ENCODE peak calls at places on chromosomes 16 and 17, in eight cellular contexts. O, R, M, P, C, I, B and U are unnamed samples.

GRCh38 chr17:694239-694638 is 20.4 kb downstream of the VPS53 start:
- DNase-seq in O (no peak), R (peak), M (peak), P (no peak), C (peak), I (no peak), B (no peak), U (peak)

GRCh38 chr17:34118564-34118963 is 136.5 kb upstream of the CCL2 start:
- DNase-seq in O (no peak), R (no peak), M (no peak), P (no peak), C (no peak), I (no peak), B (no peak), U (no peak)

GRCh38 chr17:4492762-4493561 is 5.7 kb upstream of the SPNS2 start:
- DNase-seq in O (no peak), R (no peak), M (no peak), P (no peak), C (no peak), I (peak), B (no peak), U (no peak)

GRCh38 chr16:66045626-66046025 is 320.9 kb upstream of the CDH5 start:
- DNase-seq in O (no peak), R (no peak), M (no peak), P (no peak), C (no peak), I (no peak), B (no peak), U (no peak)

GRCh38 chr16:67158637-67159600 is 790 bp downstream of the TRADD start:
- DNase-seq in O (no peak), R (no peak), M (no peak), P (no peak), C (no peak), I (peak), B (no peak), U (no peak)

GRCh38 chr16:56977256-56977655 is 12.1 kb upstream of the NLRC5 start:
- DNase-seq in O (no peak), R (no peak), M (no peak), P (no peak), C (no peak), I (no peak), B (no peak), U (no peak)

GRCh38 chr16:9061358-9061813 is 30.1 kb upstream of the HAPSTR1 start:
- DNase-seq in O (no peak), R (no peak), M (no peak), P (no peak), C (no peak), I (peak), B (no peak), U (no peak)

GRCh38 chr17:10119203-10120112 is 78.9 kb downstream of the GAS7 start:
- DNase-seq in O (no peak), R (no peak), M (no peak), P (no peak), C (no peak), I (peak), B (no peak), U (no peak)

GRCh38 chr17:21495281-21495680 is 119.1 kb downstream of the KCNJ12 start:
- DNase-seq in O (no peak), R (no peak), M (no peak), P (peak), C (no peak), I (no peak), B (no peak), U (no peak)

GRCh38 chr17:56150631-56151030 is 2.6 kb upstream of the ANKFN1 start:
- DNase-seq in O (no peak), R (no peak), M (no peak), P (no peak), C (no peak), I (no peak), B (no peak), U (no peak)

GRCh38 chr16:28923652-28924398 is 1.2 kb downstream of the RABEP2 start:
- DNase-seq in O (no peak), R (no peak), M (no peak), P (no peak), C (no peak), I (peak), B (no peak), U (no peak)

GRCh38 chr17:61551255-61551742 is 39.7 kb downstream of the NACA2 start:
- DNase-seq in O (no peak), R (peak), M (peak), P (no peak), C (peak), I (peak), B (no peak), U (peak)

GRCh38 chr17:44536090-44536960 is 21.0 kb upstream of the FZD2 start:
- DNase-seq in O (no peak), R (no peak), M (no peak), P (no peak), C (no peak), I (no peak), B (no peak), U (no peak)

GRCh38 chr16:30741461-30741914 is 6.7 kb upstream of the PHKG2 start:
- DNase-seq in O (no peak), R (peak), M (peak), P (no peak), C (peak), I (no peak), B (no peak), U (peak)